ENCODE peak calls at places on chromosomes 3 and 15, in ten cellular contexts. I is neural crest cell, G is ascending aorta, L is thoracic aorta, Y is HFF-Myc, E is AG10803, W is fibroblast of villous mesenchyme, Q is colonic mucosa, R is brain microvascular endothelial cell, F is AG09309. P is an unnamed sample.

GRCh38 chr3:11154036-11154952 is at the start of gene HRH1:
- DNase-seq in I (no peak), F (no peak), Y (no peak), G (no peak), W (peak; percentile 28), E (no peak), L (no peak), Q (peak; percentile 21), R (no peak), P (no peak)

GRCh38 chr3:98025392-98025791 is 9.7 kb downstream of the GABRR3 start:
- DNase-seq in Q (no peak), R (no peak), E (no peak), G (no peak), I (no peak), Y (no peak), F (no peak), L (no peak), W (no peak), P (no peak)

GRCh38 chr3:23256741-23257435 is 53.8 kb downstream of the UBE2E2 start:
- DNase-seq in G (no peak), I (no peak), E (no peak), F (no peak), L (no peak), R (no peak), Q (no peak), Y (no peak), W (no peak), P (no peak)

GRCh38 chr3:50154840-50155490 is at the start of gene SEMA3F:
- DNase-seq in I (peak; percentile 37), E (peak; percentile 56), L (no peak), Y (no peak), G (no peak), W (peak; percentile 49), R (peak; percentile 7), F (no peak), Q (peak; percentile 72), P (peak; percentile 45)

GRCh38 chr15:95857124-95857757 is 473.3 kb upstream of the NR2F2 start:
- DNase-seq in E (peak; percentile 36), L (no peak), Y (peak; percentile 29), R (peak; percentile 48), F (no peak), I (no peak), G (no peak), W (peak; percentile 79), Q (no peak), P (peak; percentile 80)

GRCh38 chr3:46416134-46417119 is 9.4 kb downstream of the CCRL2 start:
- DNase-seq in R (no peak), L (no peak), Q (no peak), W (no peak), Y (no peak), I (no peak), G (no peak), F (no peak), E (no peak), P (no peak)

GRCh38 chr3:189353988-189354735 is 182.4 kb downstream of the TPRG1 start:
- DNase-seq in F (no peak), L (no peak), Y (no peak), I (no peak), E (no peak), R (no peak), Q (peak; percentile 33), G (no peak), W (no peak), P (no peak)

GRCh38 chr3:75272708-75273107 is 391.4 kb upstream of the FRG2C start:
- DNase-seq in W (peak; percentile 19), R (peak; percentile 35), L (no peak), F (peak; percentile 11), E (peak; percentile 78), G (no peak), Q (no peak), I (no peak), Y (peak; percentile 61), P (peak; percentile 25)

GRCh38 chr15:95350908-95351307 is 979.6 kb upstream of the NR2F2 start:
- DNase-seq in Q (no peak), W (no peak), I (no peak), F (no peak), E (no peak), L (no peak), R (no peak), Y (no peak), G (no peak), P (no peak)

GRCh38 chr3:162842817-162843216 is 1346.2 kb downstream of the OTOL1 start:
- DNase-seq in F (no peak), L (no peak), Y (no peak), I (no peak), Q (no peak), G (no peak), E (no peak), R (no peak), W (no peak), P (no peak)

GRCh38 chr3:162845918-162846317 is 1349.3 kb downstream of the OTOL1 start:
- DNase-seq in L (no peak), Q (no peak), F (no peak), Y (no peak), W (no peak), G (no peak), R (no peak), I (no peak), E (no peak), P (no peak)

GRCh38 chr3:162847511-162847910 is 1350.9 kb downstream of the OTOL1 start:
- DNase-seq in F (no peak), Q (no peak), L (no peak), W (no peak), E (no peak), I (no peak), G (no peak), R (no peak), Y (no peak), P (no peak)
- TF ChIP-seq CTCF in F (no peak), Q (no peak), L (no peak), W (no peak), E (no peak), I (peak; percentile 32), G (no peak), R (no peak), Y (no peak), P (no peak)

GRCh38 chr15:48331796-48332641 is 790 bp downstream of the DUT start:
- DNase-seq in G (peak; percentile 12), R (peak; percentile 24), F (no peak), W (no peak), Y (peak; percentile 38), Q (peak; percentile 74), E (peak; percentile 66), I (peak; percentile 60), L (peak; percentile 15), P (peak; percentile 31)

GRCh38 chr15:48330045-48330840 is 986 bp upstream of the DUT start:
- DNase-seq in W (peak; percentile 19), E (peak; percentile 27), F (no peak), Q (peak; percentile 20), Y (no peak), G (no peak), I (no peak), R (peak; percentile 4), L (no peak), P (no peak)

GRCh38 chr15:48333553-48333952 is 2.3 kb downstream of the DUT start:
- DNase-seq in E (no peak), I (no peak), F (no peak), R (no peak), L (no peak), G (no peak), Q (no peak), W (no peak), Y (no peak), P (no peak)

GRCh38 chr15:48332642-48333034 is 1.4 kb downstream of the DUT start:
- DNase-seq in I (no peak), L (no peak), R (no peak), E (no peak), W (no peak), G (no peak), F (no peak), Q (peak; percentile 22), Y (no peak), P (no peak)

DNA sequence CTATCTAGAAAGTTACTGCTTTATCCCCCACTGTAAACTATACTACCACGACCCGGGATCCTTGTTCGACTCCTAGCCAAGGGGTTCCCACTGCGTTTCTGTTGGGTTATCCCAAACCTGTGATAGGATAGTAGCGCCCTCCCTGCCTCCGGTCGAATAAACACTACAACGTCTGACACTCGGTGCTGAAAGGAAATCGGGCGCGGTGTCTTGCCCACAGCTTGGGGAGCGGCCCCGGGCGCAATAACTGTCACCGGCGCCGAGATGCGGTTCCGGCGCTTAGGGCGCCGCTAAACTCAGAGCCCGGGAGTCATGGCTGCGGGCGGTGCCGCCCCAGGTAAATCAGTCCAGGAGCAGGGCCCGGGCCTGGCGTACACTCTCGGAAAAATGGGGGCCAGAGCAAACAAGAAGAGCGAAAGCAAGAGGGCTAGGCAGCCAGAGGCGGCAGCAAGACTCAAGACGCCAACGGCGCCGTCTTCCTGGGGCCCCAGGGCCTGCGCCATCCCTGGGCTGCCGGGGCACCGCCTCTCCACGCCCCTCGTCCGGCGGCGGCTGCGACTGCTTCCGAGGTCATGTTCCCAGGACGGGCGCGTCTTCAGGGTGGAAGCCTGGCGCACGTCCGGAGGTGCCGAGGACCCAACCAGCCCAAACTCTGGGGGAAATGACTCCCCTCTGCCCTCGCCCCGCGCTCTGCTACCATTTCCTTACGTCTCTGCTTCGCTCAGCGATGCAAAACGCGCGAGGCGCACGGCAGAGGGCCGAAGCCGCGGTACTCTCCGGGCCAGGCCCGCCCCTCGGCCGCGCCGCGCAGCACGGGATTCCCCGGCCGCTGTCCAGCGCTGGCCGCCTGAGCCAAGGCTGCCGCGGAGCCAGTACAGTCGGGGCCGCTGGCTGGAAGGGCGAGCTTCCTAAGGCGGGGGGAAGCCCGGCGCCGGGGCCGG is at the start of gene DUT:
- DNase-seq in F (no peak), Y (peak; percentile 32), E (peak; percentile 82), R (peak; percentile 59), G (peak; percentile 27), Q (peak; percentile 88), I (peak; percentile 67), W (peak; percentile 85), L (peak; percentile 43), P (peak; percentile 66)
- TF ChIP-seq CTCF in F (no peak), Y (no peak), E (peak; percentile 5), R (peak; percentile 17), G (no peak), Q (no peak), I (no peak), W (no peak), L (no peak), P (peak; percentile 39)

GRCh38 chr15:40106203-40107161 is 2.2 kb downstream of the BMF start:
- DNase-seq in R (no peak), E (peak; percentile 50), W (peak; percentile 90), F (no peak), L (no peak), I (no peak), Q (peak; percentile 89), G (peak; percentile 58), Y (no peak), P (no peak)
- TF ChIP-seq CTCF in R (no peak), E (peak; percentile 1), W (no peak), F (no peak), L (no peak), I (no peak), Q (no peak), G (no peak), Y (no peak), P (no peak)

GRCh38 chr3:33729993-33730392 is 11.9 kb upstream of the CLASP2 start:
- DNase-seq in I (no peak), R (no peak), F (no peak), E (no peak), Q (no peak), Y (no peak), G (no peak), W (no peak), L (no peak), P (no peak)

GRCh38 chr3:33737146-33737545 is 19.1 kb upstream of the CLASP2 start:
- DNase-seq in E (no peak), I (no peak), L (no peak), W (no peak), Y (no peak), G (no peak), F (no peak), Q (no peak), R (no peak), P (no peak)

GRCh38 chr3:33732394-33732793 is 14.3 kb upstream of the CLASP2 start:
- DNase-seq in Y (no peak), F (no peak), G (no peak), W (no peak), I (no peak), R (no peak), Q (no peak), E (no peak), L (no peak), P (no peak)
- TF ChIP-seq CTCF in Y (peak; percentile 31), F (peak; percentile 26), G (no peak), W (peak; percentile 37), I (peak; percentile 50), R (peak; percentile 56), Q (no peak), E (peak; percentile 32), L (peak; percentile 19), P (peak; percentile 58)

P was measured in HFFc6.